ENCODE peak calls at places on chromosomes 2 and 18, in four cellular contexts. P, E, I and G are unnamed samples.

GRCh38 chr2:70371753-70372152 is 69.9 kb upstream of the FAM136A start:
- DNase-seq in P (no peak), E (no peak), I (no peak), G (no peak)

GRCh38 chr2:157627594-157628281 is 926 bp downstream of the ACVR1C start:
- DNase-seq in P (no peak), E (peak; percentile 49), I (no peak), G (peak; percentile 46)

GRCh38 chr2:120175000-120175581 is 48.1 kb downstream of the TMEM185B start:
- DNase-seq in P (no peak), E (peak; percentile 87), I (no peak), G (peak; percentile 73)

GRCh38 chr2:218378053-218378452 is 4.0 kb upstream of the SLC11A1 start:
- DNase-seq in P (no peak), E (no peak), I (no peak), G (no peak)

GRCh38 chr2:215797676-215798075 is 215.7 kb downstream of the MREG start:
- DNase-seq in P (no peak), E (no peak), I (no peak), G (no peak)

GRCh38 chr2:127118467-127118866 is 11.5 kb upstream of the BIN1 start:
- DNase-seq in P (no peak), E (no peak), I (no peak), G (no peak)

GRCh38 chr2:109435866-109436634 is 177.7 kb downstream of the SEPTIN10 start:
- DNase-seq in P (peak; percentile 30), E (no peak), I (peak; percentile 35), G (no peak)

GRCh38 chr2:241637233-241638062 is at the start of gene ATG4B:
- DNase-seq in P (peak; percentile 84), E (peak; percentile 91), I (peak; percentile 94), G (peak; percentile 97)

GRCh38 chr2:5981241-5982055 is 289.3 kb downstream of the SOX11 start:
- DNase-seq in P (no peak), E (peak; percentile 53), I (no peak), G (peak; percentile 73)

GRCh38 chr2:7014201-7014640 is 97.0 kb downstream of the RNF144A start:
- DNase-seq in P (no peak), E (peak; percentile 54), I (no peak), G (peak; percentile 65)

DNA sequence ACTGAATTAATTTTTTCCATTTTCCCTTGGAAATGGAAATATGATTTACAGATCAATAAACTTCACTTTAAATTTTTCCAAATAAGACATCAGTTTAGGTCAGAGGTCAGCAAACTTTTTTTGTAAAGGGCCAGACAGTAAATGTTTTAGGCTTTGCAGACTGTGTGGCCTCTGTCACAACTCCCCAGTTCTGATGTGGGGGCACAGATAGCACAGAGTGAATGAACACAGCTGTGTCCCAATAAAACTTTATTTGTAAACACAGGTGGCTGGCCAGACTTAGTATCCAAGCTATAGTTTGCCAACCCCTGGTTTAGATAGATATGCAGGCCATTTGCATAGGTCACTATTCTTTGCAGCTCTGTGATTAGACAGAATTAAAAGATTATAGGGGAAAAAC is 59.9 kb downstream of the WDSUB1 start:
- DNase-seq in P (no peak), E (no peak), I (no peak), G (no peak)
- H3K36me3 ChIP-seq in P (no peaks in the 10 kb centered on the region), E (no peaks in the 10 kb centered on the region), I (peaks cover 54% of the 10 kb centered on the region), G (no peaks in the 10 kb centered on the region)

GRCh38 chr2:36807223-36807886 is 110.8 kb downstream of the VIT start:
- DNase-seq in P (no peak), E (no peak), I (no peak), G (no peak)

GRCh38 chr2:36811071-36811470 is 114.6 kb downstream of the VIT start:
- DNase-seq in P (no peak), E (no peak), I (no peak), G (no peak)

GRCh38 chr2:36809046-36809445 is 112.5 kb downstream of the VIT start:
- DNase-seq in P (no peak), E (no peak), I (no peak), G (no peak)

GRCh38 chr2:36808386-36808785 is 111.9 kb downstream of the VIT start:
- DNase-seq in P (no peak), E (peak; percentile 18), I (no peak), G (no peak)

GRCh38 chr2:36812196-36812595 is 115.7 kb downstream of the VIT start:
- DNase-seq in P (no peak), E (peak; percentile 84), I (no peak), G (peak; percentile 76)
- H3K4me3 ChIP-seq in P (no peak overlapping the region), E (no peak overlapping the region), I (no peak overlapping the region), G (no peak overlapping the region)

DNA sequence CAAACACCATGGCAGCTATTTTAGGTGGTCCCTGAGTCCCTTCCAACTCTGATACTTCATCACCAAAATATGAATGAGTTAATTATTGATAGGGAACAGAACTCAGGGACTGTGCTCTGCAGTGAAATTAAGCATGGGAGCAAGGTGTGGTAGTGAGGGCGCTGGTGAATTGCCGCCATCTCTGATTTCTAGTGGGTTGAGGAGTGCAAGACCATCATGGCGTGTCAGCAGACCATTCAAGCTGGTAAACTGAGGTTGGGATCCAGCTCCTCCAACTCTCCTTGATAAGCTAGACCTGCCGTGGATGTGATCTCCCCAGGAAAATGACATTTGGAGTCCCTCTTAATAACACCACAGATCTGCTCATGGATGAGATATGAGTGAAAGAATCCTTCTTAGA is 70.4 kb downstream of the LYPD1 start:
- DNase-seq in P (no peak), E (no peak), I (no peak), G (no peak)
- H3K27me3 ChIP-seq in P (no peaks in the 10 kb centered on the region), E (no peaks in the 10 kb centered on the region), I (no peaks in the 10 kb centered on the region), G (no peaks in the 10 kb centered on the region)

GRCh38 chr18:20988726-20989125 is 122.9 kb downstream of the ROCK1 start:
- DNase-seq in P (no peak), E (no peak), I (no peak), G (no peak)
- H3K36me3 ChIP-seq in P (no peaks in the 10 kb centered on the region), E (peaks cover 4% of the 10 kb centered on the region), I (peaks cover 81% of the 10 kb centered on the region), G (no peaks in the 10 kb centered on the region)